ENCODE peak calls at places on chromosomes 7 and 10, in six cellular contexts. K is GM04504; R is NCI-H748 treated with DMSO at 0.1 percent for 48 hours; T is stimulated activated CD8-positive, alpha-beta memory T cell treated with anti-CD3 and anti-CD28 coated beads, Interleukin-4, amount 100 ng/mL, for 1 hour; I is AG04450; M is NB4. P is an unnamed sample.

GRCh38 chr10:118626953-118627352 is 31.5 kb upstream of the PRLHR start:
- DNase-seq in K (no peak), R (no peak), T (no peak), I (no peak), M (peak), P (no peak)

GRCh38 chr7:92769844-92770243 is 66.5 kb downstream of the CDK6 start:
- DNase-seq in K (no peak), R (peak), T (no peak), I (no peak), M (no peak), P (no peak)

GRCh38 chr10:48287417-48288391 is 13.2 kb upstream of the FRMPD2 start:
- DNase-seq in K (no peak), R (no peak), T (no peak), I (no peak), M (no peak), P (no peak)

GRCh38 chr7:130342701-130343380 is 1.8 kb upstream of the CPA5 start:
- DNase-seq in K (no peak), R (no peak), T (no peak), I (no peak), M (no peak), P (no peak)

GRCh38 chr7:158988302-158988862 is 132.0 kb downstream of the DYNC2I1 start:
- DNase-seq in K (no peak), R (no peak), T (no peak), I (no peak), M (no peak), P (no peak)

GRCh38 chr7:45917658-45918057 is 3.4 kb downstream of the IGFBP3 start:
- DNase-seq in K (no peak), R (peak), T (peak), I (no peak), M (peak), P (peak)

GRCh38 chr7:24141876-24142509 is 142.0 kb upstream of the NPY start:
- DNase-seq in K (no peak), R (no peak), T (no peak), I (no peak), M (no peak), P (no peak)

GRCh38 chr7:107746006-107746405 is 2.1 kb downstream of the CBLL1 start:
- DNase-seq in K (no peak), R (no peak), T (no peak), I (no peak), M (no peak), P (no peak)

GRCh38 chr7:100694196-100694745 is at the start of gene GIGYF1:
- DNase-seq in K (no peak), R (peak), T (peak), I (no peak), M (peak), P (peak)

GRCh38 chr7:143325215-143325614 is 9.3 kb downstream of the CLCN1 start:
- DNase-seq in K (no peak), R (no peak), T (no peak), I (no peak), M (no peak), P (no peak)

GRCh38 chr10:88472540-88472939 is 110.6 kb downstream of the RNLS start:
- DNase-seq in K (no peak), R (no peak), T (no peak), I (no peak), M (no peak), P (no peak)

GRCh38 chr10:132691711-132692153 is 94.2 kb downstream of the NKX6-2 start:
- DNase-seq in K (no peak), R (no peak), T (no peak), I (no peak), M (no peak), P (no peak)

GRCh38 chr10:79424221-79425073 is 21.0 kb downstream of the ZCCHC24 start:
- DNase-seq in K (no peak), R (no peak), T (no peak), I (no peak), M (no peak), P (no peak)

GRCh38 chr7:108415821-108416536 is 40.3 kb downstream of the NRCAM start:
- DNase-seq in K (peak), R (peak), T (no peak), I (no peak), M (peak), P (peak)

GRCh38 chr7:2465928-2466327 is 10.3 kb downstream of the GRIFIN start:
- DNase-seq in K (no peak), R (no peak), T (no peak), I (no peak), M (no peak), P (no peak)

GRCh38 chr10:34405611-34406462 is 409.3 kb downstream of the PARD3 start:
- DNase-seq in K (no peak), R (no peak), T (no peak), I (no peak), M (no peak), P (no peak)

GRCh38 chr7:77393261-77393660 is 22.9 kb downstream of the GSAP start:
- DNase-seq in K (no peak), R (no peak), T (no peak), I (no peak), M (no peak), P (no peak)

GRCh38 chr7:139118803-139119485 is 9.4 kb upstream of the ZC3HAV1 start:
- DNase-seq in K (no peak), R (no peak), T (no peak), I (no peak), M (peak), P (peak)

GRCh38 chr7:70694357-70694908 is 437.5 kb upstream of the GALNT17 start:
- DNase-seq in K (no peak), R (no peak), T (no peak), I (no peak), M (peak), P (peak)

GRCh38 chr7:140544278-140544896 is 65.1 kb upstream of the MKRN1 start:
- DNase-seq in K (no peak), R (no peak), T (no peak), I (no peak), M (no peak), P (no peak)

GRCh38 chr10:77188511-77188910 is 449.1 kb downstream of the KCNMA1 start:
- DNase-seq in K (no peak), R (no peak), T (no peak), I (no peak), M (no peak), P (no peak)